ENCODE peak calls at places on chromosomes 16 and 17, in four cellular contexts. J is ascending aorta, E is omental fat pad, W is hepatocyte. V is an unnamed sample.

GRCh38 chr17:76268991-76269981 is 4.1 kb downstream of the UBALD2 start:
- DNase-seq in J (no peak), E (no peak), W (no peak), V (no peak)

GRCh38 chr16:85537795-85538401 is 75.2 kb upstream of the GSE1 start:
- DNase-seq in J (no peak), E (no peak), W (no peak), V (no peak)

GRCh38 chr16:81618661-81619060 is 160.4 kb upstream of the PLCG2 start:
- DNase-seq in J (no peak), E (no peak), W (peak), V (no peak)

GRCh38 chr17:9221231-9222180 is 200.2 kb downstream of the NTN1 start:
- DNase-seq in J (no peak), E (no peak), W (no peak), V (no peak)

GRCh38 chr17:71500761-71501555 is 619.9 kb upstream of the SOX9 start:
- DNase-seq in J (no peak), E (no peak), W (no peak), V (no peak)

GRCh38 chr17:8506145-8506544 is 70.5 kb downstream of the NDEL1 start:
- DNase-seq in J (no peak), E (no peak), W (no peak), V (no peak)

GRCh38 chr16:56647641-56648431 is 3.9 kb upstream of the MT1B start:
- DNase-seq in J (no peak), E (no peak), W (peak), V (no peak)

GRCh38 chr17:68906638-68907037 is 48.6 kb downstream of the ABCA8 start:
- DNase-seq in J (no peak), E (no peak), W (peak), V (no peak)

GRCh38 chr17:32909787-32910369 is 18.1 kb upstream of the TMEM98 start:
- DNase-seq in J (no peak), E (peak), W (peak), V (no peak)

GRCh38 chr17:888998-889401 is 90.6 kb downstream of the NXN start:
- DNase-seq in J (no peak), E (no peak), W (no peak), V (no peak)

GRCh38 chr16:52492789-52493357 is 54.1 kb downstream of the TOX3 start:
- DNase-seq in J (no peak), E (no peak), W (peak), V (no peak)

GRCh38 chr17:7258731-7259554 is 3.3 kb downstream of the CLDN7 start:
- DNase-seq in J (no peak), E (no peak), W (peak), V (no peak)

GRCh38 chr16:30186782-30187555 is 3.6 kb downstream of the CORO1A start:
- DNase-seq in J (no peak), E (peak), W (peak), V (peak)

GRCh38 chr16:85279874-85280545 is 167.7 kb upstream of the CIBAR2 start:
- DNase-seq in J (no peak), E (no peak), W (no peak), V (no peak)

GRCh38 chr17:66548158-66548557 is 245.7 kb downstream of the PRKCA start:
- DNase-seq in J (no peak), E (no peak), W (no peak), V (no peak)

GRCh38 chr16:27408012-27408601 is 6.1 kb downstream of the IL21R start:
- DNase-seq in J (no peak), E (no peak), W (no peak), V (no peak)

GRCh38 chr17:40069751-40070643 is 7.2 kb downstream of the THRA start:
- DNase-seq in J (no peak), E (no peak), W (peak), V (no peak)

GRCh38 chr17:21019976-21020575 is 22.7 kb downstream of the USP22 start:
- DNase-seq in J (no peak), E (no peak), W (no peak), V (no peak)

GRCh38 chr17:59757043-59757824 is 49.8 kb downstream of the VMP1 start:
- DNase-seq in J (no peak), E (no peak), W (no peak), V (no peak)

GRCh38 chr16:65122974-65123845 is 1.3 kb upstream of the CDH11 start:
- DNase-seq in J (no peak), E (no peak), W (peak), V (peak)

GRCh38 chr17:49031965-49032928 is 35.1 kb downstream of the IGF2BP1 start:
- DNase-seq in J (no peak), E (no peak), W (peak), V (no peak)

GRCh38 chr17:7238418-7239090 is 703 bp downstream of the PHF23 start:
- DNase-seq in J (no peak), E (no peak), W (peak), V (no peak)

GRCh38 chr16:57143125-57143965 is 42.5 kb downstream of the PSME3IP1 start:
- DNase-seq in J (no peak), E (no peak), W (no peak), V (no peak)

GRCh38 chr17:56074366-56074765 is 78.9 kb upstream of the ANKFN1 start:
- DNase-seq in J (no peak), E (no peak), W (peak), V (no peak)

GRCh38 chr16:22035094-22035675 is 27.3 kb downstream of the MOSMO start:
- DNase-seq in J (no peak), E (no peak), W (no peak), V (no peak)

GRCh38 chr16:9152649-9153501 is 61.4 kb downstream of the HAPSTR1 start:
- DNase-seq in J (no peak), E (no peak), W (no peak), V (no peak)

GRCh38 chr17:4715071-4715749 is 4.8 kb downstream of the ARRB2 start:
- DNase-seq in J (no peak), E (no peak), W (no peak), V (no peak)

GRCh38 chr16:31072540-31073072 is 1.4 kb downstream of the ZNF668 start:
- DNase-seq in J (no peak), E (no peak), W (peak), V (no peak)

GRCh38 chr17:35185849-35186248 is 8.3 kb downstream of the SLC35G3 start:
- DNase-seq in J (no peak), E (no peak), W (no peak), V (no peak)
- TF ChIP-seq CTCF in J (no peak), E (no peak), W (no peak), V (no peak)

DNA sequence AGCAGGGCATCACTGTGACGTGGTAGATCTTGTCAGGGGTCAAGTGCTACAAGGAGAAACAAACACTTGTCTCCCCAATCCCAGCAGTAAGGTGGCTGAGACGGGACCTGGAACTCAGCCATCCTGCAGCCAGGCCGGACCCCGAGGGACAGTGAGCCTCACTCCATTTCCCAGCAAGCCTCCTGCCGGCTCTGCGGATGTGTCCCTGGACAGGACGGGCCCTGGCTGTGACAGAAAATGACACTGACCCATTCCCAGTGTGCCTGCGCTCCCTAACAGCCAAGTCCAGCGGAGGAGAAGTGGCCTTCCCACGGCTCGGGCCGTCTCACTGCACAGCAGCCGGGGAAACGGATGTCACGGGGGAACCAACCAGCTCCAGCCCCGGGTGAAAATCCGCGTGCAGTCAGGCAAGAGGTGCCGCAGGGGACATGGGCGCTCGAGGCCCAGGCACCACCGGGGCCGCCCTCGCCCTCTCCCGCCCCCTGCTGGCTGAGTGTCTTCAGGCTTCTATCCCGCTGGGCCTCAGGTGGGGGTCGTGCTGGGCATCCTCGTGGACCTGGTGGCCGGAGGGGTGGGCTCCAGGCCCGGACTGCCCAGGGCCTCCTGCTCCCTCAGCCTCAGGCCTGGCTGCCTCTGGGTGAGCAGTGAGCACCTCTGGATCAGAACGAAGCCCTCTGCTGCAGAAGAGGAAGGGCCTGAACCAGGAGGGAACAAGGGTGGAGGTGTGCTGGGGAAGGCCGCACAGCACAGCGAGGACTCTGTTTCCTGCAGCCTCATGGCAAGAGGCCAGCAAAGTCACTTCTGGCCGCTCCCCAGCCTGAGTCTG is 6.7 kb downstream of the HAGHL start:
- DNase-seq in J (no peak), E (no peak), W (no peak), V (no peak)
- TF ChIP-seq CTCF in J (no peak), E (no peak), W (peak), V (no peak)

GRCh38 chr17:28492352-28493310 is 13.5 kb upstream of the FOXN1 start:
- DNase-seq in J (no peak), E (no peak), W (no peak), V (no peak)
- TF ChIP-seq CTCF in J (no peak), E (no peak), W (no peak), V (no peak)

DNA sequence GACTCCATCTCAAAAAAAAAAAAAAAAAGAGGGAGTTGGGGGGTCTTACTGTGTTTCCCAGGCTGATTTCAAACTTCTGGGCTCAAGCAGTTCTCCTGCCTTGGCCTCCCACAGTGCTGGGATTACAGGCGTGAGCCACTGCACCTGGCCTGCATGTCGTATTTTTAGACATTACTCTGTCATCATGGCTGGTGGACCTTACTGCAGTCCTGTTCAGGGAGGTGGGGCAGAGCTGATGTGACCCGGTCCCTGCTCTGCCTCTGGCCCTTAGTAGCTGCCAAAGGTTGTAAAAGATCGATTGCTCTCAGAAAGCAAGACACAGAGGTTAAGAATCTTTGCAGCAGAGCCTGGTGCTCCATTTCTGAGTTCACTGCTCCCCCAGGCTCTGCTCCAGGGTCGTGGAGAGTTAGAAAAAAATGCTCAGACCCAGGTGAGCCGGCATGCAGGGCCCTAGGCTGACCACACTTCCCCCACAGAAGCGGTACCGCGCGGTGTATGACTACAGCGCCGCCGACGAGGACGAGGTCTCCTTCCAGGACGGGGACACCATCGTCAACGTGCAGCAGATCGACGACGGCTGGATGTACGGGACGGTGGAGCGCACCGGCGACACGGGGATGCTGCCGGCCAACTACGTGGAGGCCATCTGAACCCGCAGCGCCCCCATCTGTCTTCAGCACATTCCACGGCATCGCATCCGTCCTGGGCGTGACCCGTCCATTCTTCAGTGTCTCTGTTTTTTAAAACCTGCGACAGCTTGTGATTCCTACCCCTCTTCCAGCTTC is 7.1 kb upstream of the LASP1NB start:
- DNase-seq in J (no peak), E (no peak), W (no peak), V (no peak)
- TF ChIP-seq CTCF in J (no peak), E (no peak), W (no peak), V (no peak)

DNA sequence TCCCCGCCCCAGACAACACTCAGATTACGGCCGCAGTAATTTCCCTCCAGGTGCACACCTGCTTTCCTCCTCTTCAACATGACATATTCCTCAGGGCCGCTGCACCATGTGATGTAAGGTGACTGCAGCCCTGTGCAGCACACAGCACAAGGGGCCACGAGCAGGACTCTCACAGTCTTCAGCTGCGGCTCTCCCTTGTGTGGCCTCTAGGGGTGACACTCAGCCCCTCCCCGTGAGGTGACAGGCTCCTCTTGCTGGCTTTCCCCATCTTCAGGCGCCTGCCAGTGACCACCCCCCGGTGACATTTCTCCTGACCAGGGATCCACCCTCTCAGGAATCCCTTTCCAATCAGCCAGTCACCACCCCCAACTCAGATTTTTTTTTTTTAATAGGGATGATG is 31.3 kb upstream of the ABCC3 start:
- DNase-seq in J (no peak), E (no peak), W (no peak), V (no peak)
- TF ChIP-seq CTCF in J (no peak), E (no peak), W (no peak), V (no peak)

GRCh38 chr16:83768976-83769375 is 38.8 kb upstream of the HSBP1 start:
- DNase-seq in J (no peak), E (no peak), W (no peak), V (no peak)
- TF ChIP-seq CTCF in J (no peak), E (no peak), W (no peak), V (no peak)

GRCh38 chr16:74107795-74108610 is 188.6 kb upstream of the PSMD7 start:
- DNase-seq in J (no peak), E (no peak), W (peak), V (no peak)
- TF ChIP-seq CTCF in J (no peak), E (no peak), W (peak), V (peak)

GRCh38 chr17:79836952-79837887 is 2.0 kb downstream of the CBX4 start:
- DNase-seq in J (no peak), E (peak), W (peak), V (peak)
- TF ChIP-seq CTCF in J (no peak), E (no peak), W (no peak), V (no peak)

V was measured in mesothelial cell of epicardium.